ENCODE peak calls at places on chromosomes 5 and 9, in four cellular contexts. P, X, J and O are unnamed samples.

GRCh38 chr5:69492391-69493234 is at the start of gene OCLN:
- DNase-seq in P (peak), X (no peak), J (peak), O (peak)

GRCh38 chr9:85258823-85259370 is 482.9 kb downstream of the AGTPBP1 start:
- DNase-seq in P (peak), X (peak), J (peak), O (peak)

GRCh38 chr5:180345186-180345585 is 8.0 kb downstream of the GFPT2 start:
- DNase-seq in P (no peak), X (no peak), J (no peak), O (no peak)

GRCh38 chr9:121708768-121709488 is 57.5 kb downstream of the DAB2IP start:
- DNase-seq in P (no peak), X (no peak), J (no peak), O (no peak)

GRCh38 chr9:136016221-136016881 is 55.2 kb upstream of the UBAC1 start:
- DNase-seq in P (no peak), X (no peak), J (no peak), O (no peak)

GRCh38 chr5:176387384-176387925 is 943 bp downstream of the NOP16 start:
- DNase-seq in P (no peak), X (no peak), J (no peak), O (no peak)

GRCh38 chr5:130000460-130000859 is 96.2 kb downstream of the CHSY3 start:
- DNase-seq in P (no peak), X (no peak), J (no peak), O (no peak)

GRCh38 chr9:103798620-103799019 is 295.5 kb upstream of the SMC2 start:
- DNase-seq in P (no peak), X (peak), J (no peak), O (no peak)

GRCh38 chr5:173454764-173455598 is 126.8 kb upstream of the STC2 start:
- DNase-seq in P (no peak), X (no peak), J (no peak), O (no peak)

GRCh38 chr5:119453045-119453383 is 717 bp downstream of the HSD17B4 start:
- DNase-seq in P (peak), X (no peak), J (no peak), O (peak)

GRCh38 chr9:137348781-137349470 is 46.9 kb upstream of the NRARP start:
- DNase-seq in P (no peak), X (no peak), J (no peak), O (no peak)

GRCh38 chr5:119393746-119394145 is 37.9 kb downstream of the TNFAIP8 start:
- DNase-seq in P (no peak), X (no peak), J (no peak), O (no peak)

GRCh38 chr9:70165006-70165602 is 93.7 kb upstream of the SMC5 start:
- DNase-seq in P (no peak), X (no peak), J (no peak), O (no peak)

GRCh38 chr9:128431207-128431606 is 10.6 kb downstream of the CERCAM start:
- DNase-seq in P (no peak), X (no peak), J (no peak), O (no peak)

GRCh38 chr5:96924016-96924443 is 11.8 kb upstream of the LNPEP start:
- DNase-seq in P (no peak), X (no peak), J (no peak), O (no peak)

GRCh38 chr9:7510209-7510608 is 289.4 kb downstream of the DMAC1 start:
- DNase-seq in P (no peak), X (no peak), J (no peak), O (no peak)

GRCh38 chr5:140106805-140107311 is 7.1 kb upstream of the PURA start:
- DNase-seq in P (no peak), X (no peak), J (no peak), O (no peak)

GRCh38 chr5:11174601-11175000 is 413.6 kb upstream of the DAP start:
- DNase-seq in P (no peak), X (no peak), J (no peak), O (no peak)

GRCh38 chr9:123049589-123050222 is 16.2 kb downstream of the GPR21 start:
- DNase-seq in P (peak), X (no peak), J (no peak), O (no peak)

GRCh38 chr5:155689403-155689802 is 637.6 kb upstream of the SGCD start:
- DNase-seq in P (no peak), X (no peak), J (no peak), O (no peak)

GRCh38 chr5:19554524-19554923 is 433.5 kb downstream of the CDH18 start:
- DNase-seq in P (no peak), X (no peak), J (no peak), O (no peak)

GRCh38 chr5:135191084-135191826 is 157.2 kb upstream of the PITX1 start:
- DNase-seq in P (peak), X (no peak), J (peak), O (peak)

GRCh38 chr5:176716320-176716719 is 69.0 kb downstream of the TSPAN17 start:
- DNase-seq in P (no peak), X (no peak), J (no peak), O (no peak)

GRCh38 chr5:97231025-97231636 is 48.1 kb upstream of the RIOK2 start:
- DNase-seq in P (no peak), X (peak), J (no peak), O (peak)

GRCh38 chr9:35935755-35936509 is 22.0 kb downstream of the OR2S2 start:
- DNase-seq in P (no peak), X (no peak), J (no peak), O (no peak)

GRCh38 chr9:131692612-131692976 is 47.3 kb downstream of the RAPGEF1 start:
- DNase-seq in P (no peak), X (no peak), J (no peak), O (no peak)

GRCh38 chr9:14315754-14316573 is 2.0 kb upstream of the NFIB start:
- DNase-seq in P (no peak), X (no peak), J (no peak), O (no peak)

GRCh38 chr5:126002222-126002897 is 420.8 kb upstream of the GRAMD2B start:
- DNase-seq in P (peak), X (no peak), J (no peak), O (no peak)

GRCh38 chr9:114280636-114281315 is 42.1 kb upstream of the ORM1 start:
- DNase-seq in P (no peak), X (no peak), J (no peak), O (no peak)

GRCh38 chr5:116423587-116424257 is 150.9 kb downstream of the SEMA6A start:
- DNase-seq in P (no peak), X (no peak), J (no peak), O (no peak)

GRCh38 chr9:29211681-29212589 is 1638.7 kb upstream of the C9orf72 start:
- DNase-seq in P (peak), X (no peak), J (no peak), O (no peak)

GRCh38 chr5:11524188-11524587 is 380.1 kb downstream of the CTNND2 start:
- DNase-seq in P (no peak), X (no peak), J (no peak), O (no peak)

GRCh38 chr5:86974910-86975309 is 292.8 kb upstream of the RASA1 start:
- DNase-seq in P (no peak), X (no peak), J (no peak), O (no peak)

GRCh38 chr5:149581192-149581861 is at the start of gene ARHGEF37:
- DNase-seq in P (peak), X (no peak), J (peak), O (no peak)

GRCh38 chr9:100715100-100715379 is 137.2 kb downstream of the CAVIN4 start:
- DNase-seq in P (no peak), X (no peak), J (no peak), O (no peak)

GRCh38 chr9:100718717-100719116 is 140.8 kb downstream of the CAVIN4 start:
- DNase-seq in P (no peak), X (no peak), J (no peak), O (no peak)

GRCh38 chr9:100714372-100715099 is 136.7 kb downstream of the CAVIN4 start:
- DNase-seq in P (peak), X (no peak), J (no peak), O (peak)
- TF ChIP-seq POLR2A in P (no peak), X (no peak), J (no peak), O (no peak)

GRCh38 chr5:102759289-102759688 is 4.2 kb downstream of the PAM start:
- DNase-seq in P (no peak), X (no peak), J (no peak), O (no peak)

GRCh38 chr5:102753889-102754498 is 1.1 kb upstream of the PAM start:
- DNase-seq in P (no peak), X (no peak), J (no peak), O (peak)

GRCh38 chr5:102758576-102758975 is 3.5 kb downstream of the PAM start:
- DNase-seq in P (no peak), X (no peak), J (no peak), O (no peak)

GRCh38 chr5:102754499-102755424 is at the start of gene PAM:
- DNase-seq in P (peak), X (no peak), J (peak), O (peak)

GRCh38 chr5:102755691-102756371 is 726 bp downstream of the PAM start:
- DNase-seq in P (peak), X (peak), J (peak), O (peak)
- TF ChIP-seq POLR2AphosphoS5 in P (peak), X (peak), J (no peak), O (peak)

DNA sequence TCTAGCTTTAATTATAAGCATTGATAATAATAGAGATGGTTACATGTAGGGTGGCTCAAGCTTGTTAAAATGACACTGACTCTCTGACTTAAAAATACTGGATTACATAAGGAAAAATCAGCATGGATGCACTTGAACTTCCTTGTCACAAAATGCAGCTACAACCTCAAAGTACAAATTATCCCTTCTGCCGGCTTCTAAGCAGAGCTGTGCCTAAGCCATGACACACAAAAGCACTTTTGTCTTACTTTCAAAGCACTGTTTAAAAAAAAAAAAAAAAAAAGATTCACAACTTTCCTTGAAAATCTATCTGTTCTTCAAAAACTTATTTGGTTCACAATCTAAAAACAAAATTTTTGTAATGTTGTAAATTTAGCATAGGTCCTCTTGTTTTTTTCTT is 36.4 kb upstream of the ZFAND5 start:
- DNase-seq in P (no peak), X (no peak), J (no peak), O (no peak)
- TF ChIP-seq POLR2A in P (no peak), X (no peak), J (no peak), O (no peak)

GRCh38 chr5:123207852-123208251 is 118.8 kb downstream of the PRDM6 start:
- DNase-seq in P (no peak), X (no peak), J (no peak), O (no peak)
- TF ChIP-seq POLR2AphosphoS5 in P (no peak), X (no peak), J (no peak), O (no peak)